ENCODE peak calls at places on chromosomes 1 and 21, in seven cellular contexts. One of them, this sample, is unnamed.

GRCh38 chr1:103256490-103256889 is 148.2 kb upstream of the COL11A1 start:
- DNase-seq in cardiac fibroblast: peak; percentile 6
- DNase-seq in A549: no peak
- DNase-seq in dorsolateral prefrontal cortex: no peak
- DNase-seq in AG09309: no peak
- DNase-seq in Panc1: no peak
- DNase-seq in uterus: no peak
- DNase-seq in this sample: no peak

GRCh38 chr21:39529026-39529425 is 77.3 kb downstream of the SH3BGR start:
- DNase-seq in cardiac fibroblast: no peak
- DNase-seq in dorsolateral prefrontal cortex: no peak
- DNase-seq in Panc1: no peak
- DNase-seq in uterus: no peak
- DNase-seq in A549: no peak
- DNase-seq in AG09309: no peak
- DNase-seq in this sample: no peak

GRCh38 chr21:34994646-34995631 is 54.2 kb downstream of the RUNX1 start:
- DNase-seq in A549: no peak
- DNase-seq in cardiac fibroblast: no peak
- DNase-seq in AG09309: no peak
- DNase-seq in dorsolateral prefrontal cortex: no peak
- DNase-seq in Panc1: no peak
- DNase-seq in uterus: no peak
- DNase-seq in this sample: no peak

GRCh38 chr1:223853275-223853674 is 7.5 kb upstream of the TP53BP2 start:
- DNase-seq in dorsolateral prefrontal cortex: no peak
- DNase-seq in A549: no peak
- DNase-seq in uterus: no peak
- DNase-seq in cardiac fibroblast: no peak
- DNase-seq in AG09309: no peak
- DNase-seq in Panc1: no peak
- DNase-seq in this sample: no peak

GRCh38 chr1:147808025-147808424 is 47.6 kb upstream of the GJA5 start:
- DNase-seq in AG09309: no peak
- DNase-seq in Panc1: no peak
- DNase-seq in A549: no peak
- DNase-seq in cardiac fibroblast: peak; percentile 67
- DNase-seq in dorsolateral prefrontal cortex: no peak
- DNase-seq in uterus: no peak
- DNase-seq in this sample: no peak

GRCh38 chr1:1917995-1918900 is 831 bp downstream of the TMEM52 start:
- DNase-seq in AG09309: no peak
- DNase-seq in dorsolateral prefrontal cortex: no peak
- DNase-seq in uterus: no peak
- DNase-seq in Panc1: no peak
- DNase-seq in cardiac fibroblast: no peak
- DNase-seq in A549: no peak
- DNase-seq in this sample: peak; percentile 66

GRCh38 chr1:77126309-77126708 is 92.9 kb downstream of the PIGK start:
- DNase-seq in cardiac fibroblast: peak; percentile 83
- DNase-seq in dorsolateral prefrontal cortex: no peak
- DNase-seq in Panc1: peak; percentile 47
- DNase-seq in AG09309: peak; percentile 59
- DNase-seq in A549: peak; percentile 70
- DNase-seq in uterus: no peak
- DNase-seq in this sample: no peak

GRCh38 chr1:179883040-179883501 is 986 bp downstream of the TOR1AIP1 start:
- DNase-seq in Panc1: no peak
- DNase-seq in dorsolateral prefrontal cortex: no peak
- DNase-seq in A549: no peak
- DNase-seq in AG09309: no peak
- DNase-seq in cardiac fibroblast: no peak
- DNase-seq in uterus: no peak
- DNase-seq in this sample: no peak

GRCh38 chr1:221040716-221041275 is 161.6 kb downstream of the HLX start:
- DNase-seq in dorsolateral prefrontal cortex: no peak
- DNase-seq in Panc1: no peak
- DNase-seq in A549: peak; percentile 36
- DNase-seq in uterus: no peak
- DNase-seq in AG09309: no peak
- DNase-seq in cardiac fibroblast: peak; percentile 26
- DNase-seq in this sample: no peak

GRCh38 chr1:152960452-152961044 is 9.9 kb upstream of the SPRR4 start:
- DNase-seq in dorsolateral prefrontal cortex: no peak
- DNase-seq in AG09309: no peak
- DNase-seq in uterus: no peak
- DNase-seq in Panc1: no peak
- DNase-seq in cardiac fibroblast: no peak
- DNase-seq in A549: no peak
- DNase-seq in this sample: no peak
- TF ChIP-seq CTCF in dorsolateral prefrontal cortex: no peak
- TF ChIP-seq CTCF in AG09309: no peak
- TF ChIP-seq CTCF in uterus: no peak
- TF ChIP-seq CTCF in Panc1: peak; percentile 12
- TF ChIP-seq CTCF in cardiac fibroblast: no peak
- TF ChIP-seq CTCF in A549: no peak
- TF ChIP-seq CTCF in this sample: no peak

DNA sequence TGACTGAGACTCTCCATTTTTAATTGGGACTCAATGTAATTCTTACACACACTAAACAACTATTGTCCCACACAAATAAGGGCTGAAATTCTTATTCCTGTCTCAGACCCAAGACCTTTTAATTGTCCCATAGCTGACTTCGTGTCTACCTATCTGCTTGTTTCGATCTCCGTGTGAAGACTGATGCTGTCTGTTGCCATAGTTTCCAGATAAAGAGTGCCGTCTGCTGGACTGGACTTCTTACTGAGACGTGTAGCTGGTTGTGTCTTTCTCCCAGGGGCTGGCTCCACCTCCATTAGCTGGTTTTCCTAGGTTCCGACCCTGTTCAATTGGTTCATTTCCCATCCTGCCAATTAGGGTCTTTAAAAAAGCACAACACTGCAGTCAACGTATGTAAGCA is 235.3 kb upstream of the PLXNA2 start:
- DNase-seq in AG09309: no peak
- DNase-seq in dorsolateral prefrontal cortex: no peak
- DNase-seq in cardiac fibroblast: no peak
- DNase-seq in A549: no peak
- DNase-seq in uterus: no peak
- DNase-seq in Panc1: no peak
- DNase-seq in this sample: no peak
- TF ChIP-seq CTCF in AG09309: no peak
- TF ChIP-seq CTCF in dorsolateral prefrontal cortex: no peak
- TF ChIP-seq CTCF in cardiac fibroblast: no peak
- TF ChIP-seq CTCF in A549: no peak
- TF ChIP-seq CTCF in uterus: no peak
- TF ChIP-seq CTCF in Panc1: no peak
- TF ChIP-seq CTCF in this sample: no peak

GRCh38 chr1:91501527-91501859 is 842 bp downstream of the CDC7 start:
- DNase-seq in AG09309: no peak
- DNase-seq in dorsolateral prefrontal cortex: no peak
- DNase-seq in uterus: no peak
- DNase-seq in A549: no peak
- DNase-seq in Panc1: no peak
- DNase-seq in cardiac fibroblast: peak; percentile 59
- DNase-seq in this sample: no peak
- TF ChIP-seq CTCF in AG09309: no peak
- TF ChIP-seq CTCF in dorsolateral prefrontal cortex: no peak
- TF ChIP-seq CTCF in uterus: no peak
- TF ChIP-seq CTCF in A549: no peak
- TF ChIP-seq CTCF in Panc1: peak; percentile 51
- TF ChIP-seq CTCF in cardiac fibroblast: no peak
- TF ChIP-seq CTCF in this sample: peak; percentile 45

GRCh38 chr21:23694396-23694795 is 1912.9 kb downstream of the MRPL39 start:
- DNase-seq in Panc1: no peak
- DNase-seq in uterus: no peak
- DNase-seq in AG09309: no peak
- DNase-seq in dorsolateral prefrontal cortex: no peak
- DNase-seq in cardiac fibroblast: no peak
- DNase-seq in A549: no peak
- DNase-seq in this sample: no peak
- TF ChIP-seq CTCF in Panc1: no peak
- TF ChIP-seq CTCF in uterus: no peak
- TF ChIP-seq CTCF in AG09309: no peak
- TF ChIP-seq CTCF in dorsolateral prefrontal cortex: no peak
- TF ChIP-seq CTCF in cardiac fibroblast: no peak
- TF ChIP-seq CTCF in A549: no peak
- TF ChIP-seq CTCF in this sample: no peak

GRCh38 chr1:214402583-214403216 is 121.7 kb downstream of the SMYD2 start:
- DNase-seq in dorsolateral prefrontal cortex: no peak
- DNase-seq in uterus: no peak
- DNase-seq in cardiac fibroblast: peak; percentile 39
- DNase-seq in Panc1: no peak
- DNase-seq in A549: peak; percentile 17
- DNase-seq in AG09309: no peak
- DNase-seq in this sample: no peak
- TF ChIP-seq CTCF in dorsolateral prefrontal cortex: no peak
- TF ChIP-seq CTCF in uterus: no peak
- TF ChIP-seq CTCF in cardiac fibroblast: no peak
- TF ChIP-seq CTCF in Panc1: no peak
- TF ChIP-seq CTCF in A549: no peak
- TF ChIP-seq CTCF in AG09309: no peak
- TF ChIP-seq CTCF in this sample: no peak

GRCh38 chr1:113219828-113220227 is 146.8 kb downstream of the LRIG2 start:
- DNase-seq in uterus: no peak
- DNase-seq in A549: no peak
- DNase-seq in Panc1: no peak
- DNase-seq in cardiac fibroblast: no peak
- DNase-seq in AG09309: no peak
- DNase-seq in dorsolateral prefrontal cortex: no peak
- DNase-seq in this sample: no peak

GRCh38 chr1:113217447-113218208 is 144.6 kb downstream of the LRIG2 start:
- DNase-seq in A549: no peak
- DNase-seq in uterus: no peak
- DNase-seq in Panc1: no peak
- DNase-seq in AG09309: no peak
- DNase-seq in cardiac fibroblast: no peak
- DNase-seq in dorsolateral prefrontal cortex: no peak
- DNase-seq in this sample: no peak

GRCh38 chr1:113223040-113223439 is 150.0 kb downstream of the LRIG2 start:
- DNase-seq in dorsolateral prefrontal cortex: no peak
- DNase-seq in cardiac fibroblast: no peak
- DNase-seq in uterus: no peak
- DNase-seq in A549: no peak
- DNase-seq in Panc1: no peak
- DNase-seq in AG09309: no peak
- DNase-seq in this sample: no peak

GRCh38 chr1:113216664-113217063 is 143.7 kb downstream of the LRIG2 start:
- DNase-seq in uterus: no peak
- DNase-seq in Panc1: no peak
- DNase-seq in A549: no peak
- DNase-seq in cardiac fibroblast: no peak
- DNase-seq in dorsolateral prefrontal cortex: no peak
- DNase-seq in AG09309: no peak
- DNase-seq in this sample: no peak

DNA sequence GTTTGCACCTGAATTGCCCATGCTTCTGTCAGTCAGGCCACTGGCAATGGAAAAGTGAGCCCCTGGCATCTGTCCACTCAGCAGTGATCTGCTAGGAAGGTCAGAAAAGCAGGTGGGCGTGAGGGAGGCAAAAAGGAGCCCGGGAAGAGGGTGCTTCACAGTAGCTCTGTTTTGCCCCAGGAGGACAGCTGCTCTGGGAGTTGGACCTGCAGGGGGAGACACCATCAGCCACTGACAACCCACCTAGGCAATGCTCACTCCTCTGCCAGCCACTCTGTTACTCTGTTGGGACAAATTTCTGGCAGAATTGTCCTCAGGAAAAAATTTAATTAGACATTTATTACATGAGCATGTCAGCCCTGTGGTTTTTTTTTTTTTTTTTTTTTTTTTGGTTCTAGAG is 146.4 kb downstream of the LRIG2 start:
- DNase-seq in A549: no peak
- DNase-seq in uterus: no peak
- DNase-seq in cardiac fibroblast: no peak
- DNase-seq in Panc1: no peak
- DNase-seq in dorsolateral prefrontal cortex: no peak
- DNase-seq in AG09309: no peak
- DNase-seq in this sample: no peak
- TF ChIP-seq CTCF in A549: no peak
- TF ChIP-seq CTCF in uterus: no peak
- TF ChIP-seq CTCF in cardiac fibroblast: peak; percentile 32
- TF ChIP-seq CTCF in Panc1: peak; percentile 42
- TF ChIP-seq CTCF in dorsolateral prefrontal cortex: no peak
- TF ChIP-seq CTCF in AG09309: peak; percentile 33
- TF ChIP-seq CTCF in this sample: peak; percentile 12

DNA sequence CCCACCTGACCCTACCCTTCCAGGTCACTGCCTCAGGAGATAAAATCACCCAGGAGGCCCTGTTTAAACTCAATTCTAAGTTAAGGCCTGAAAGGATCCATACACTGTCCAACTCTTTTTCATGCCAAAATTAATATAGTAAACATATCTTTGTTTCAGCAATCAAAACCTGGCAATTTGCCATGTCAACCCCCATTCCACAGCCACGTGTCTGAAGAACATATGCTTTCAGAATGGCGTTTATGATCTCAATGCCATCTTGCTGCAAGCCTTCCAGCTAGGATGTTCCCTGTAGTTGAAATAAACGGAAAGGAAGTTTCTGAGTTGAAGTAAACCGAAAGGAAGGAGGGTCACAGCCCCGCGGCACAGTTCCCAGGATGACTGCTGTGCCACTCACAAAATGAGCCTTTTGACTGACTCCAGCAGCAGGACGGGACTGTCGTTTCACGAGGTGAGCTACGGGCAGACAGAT is 472.0 kb downstream of the SMYD3 start:
- DNase-seq in uterus: no peak
- DNase-seq in dorsolateral prefrontal cortex: no peak
- DNase-seq in AG09309: no peak
- DNase-seq in Panc1: no peak
- DNase-seq in A549: no peak
- DNase-seq in cardiac fibroblast: peak; percentile 9
- DNase-seq in this sample: no peak
- TF ChIP-seq CTCF in uterus: no peak
- TF ChIP-seq CTCF in dorsolateral prefrontal cortex: no peak
- TF ChIP-seq CTCF in AG09309: no peak
- TF ChIP-seq CTCF in Panc1: no peak
- TF ChIP-seq CTCF in A549: no peak
- TF ChIP-seq CTCF in cardiac fibroblast: no peak
- TF ChIP-seq CTCF in this sample: no peak

GRCh38 chr1:210264521-210265380 is 32.2 kb downstream of the SERTAD4 start:
- DNase-seq in dorsolateral prefrontal cortex: no peak
- DNase-seq in uterus: no peak
- DNase-seq in Panc1: no peak
- DNase-seq in AG09309: no peak
- DNase-seq in A549: peak; percentile 24
- DNase-seq in cardiac fibroblast: peak; percentile 26
- DNase-seq in this sample: no peak
- TF ChIP-seq CTCF in dorsolateral prefrontal cortex: peak; percentile 29
- TF ChIP-seq CTCF in uterus: no peak
- TF ChIP-seq CTCF in Panc1: peak; percentile 24
- TF ChIP-seq CTCF in AG09309: peak; percentile 34
- TF ChIP-seq CTCF in A549: no peak
- TF ChIP-seq CTCF in cardiac fibroblast: no peak
- TF ChIP-seq CTCF in this sample: no peak

DNA sequence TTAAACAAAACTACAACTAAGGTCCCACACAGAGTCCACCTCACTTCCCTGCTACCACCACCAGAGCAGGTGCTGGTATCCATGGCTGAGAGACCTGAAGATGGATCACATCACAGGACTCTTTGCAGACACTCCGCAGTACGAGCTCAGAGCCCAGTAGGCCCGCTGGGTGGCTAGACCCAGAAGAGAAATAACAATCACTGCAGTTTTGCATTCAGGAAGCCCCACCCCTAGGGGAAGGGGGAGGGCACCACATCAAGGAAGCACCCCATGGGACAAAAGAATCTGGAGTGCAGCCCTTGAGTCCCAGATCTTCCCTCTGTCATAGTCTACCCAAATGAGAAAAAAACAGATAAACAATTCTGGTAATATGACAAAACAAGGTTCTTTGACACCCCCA is 56.9 kb downstream of the ZNF648 start:
- DNase-seq in A549: no peak
- DNase-seq in cardiac fibroblast: no peak
- DNase-seq in dorsolateral prefrontal cortex: no peak
- DNase-seq in uterus: no peak
- DNase-seq in Panc1: no peak
- DNase-seq in AG09309: no peak
- DNase-seq in this sample: no peak
- TF ChIP-seq CTCF in A549: no peak
- TF ChIP-seq CTCF in cardiac fibroblast: no peak
- TF ChIP-seq CTCF in dorsolateral prefrontal cortex: no peak
- TF ChIP-seq CTCF in uterus: no peak
- TF ChIP-seq CTCF in Panc1: no peak
- TF ChIP-seq CTCF in AG09309: no peak
- TF ChIP-seq CTCF in this sample: no peak